ENCODE peak calls at places on chromosomes 7 and 10, in six cellular contexts. E is activated CD8-positive, alpha-beta memory T cell treated with anti-CD3 and anti-CD28 coated beads for 24 hours; V is iris pigment epithelial cell; C is ACHN; F is CD8-positive, alpha-beta T cell; Z is fibroblast of gingiva. G is an unnamed sample.

GRCh38 chr7:100577507-100577906 is 3.8 kb upstream of the SAP25 start:
- DNase-seq in E (no peak), V (no peak), C (no peak), F (no peak), Z (no peak), G (no peak)

GRCh38 chr7:121279822-121280221 is 49.0 kb upstream of the WNT16 start:
- DNase-seq in E (no peak), V (peak; percentile 72), C (no peak), F (no peak), Z (no peak), G (no peak)

GRCh38 chr10:16787361-16787791 is 29.8 kb downstream of the RSU1 start:
- DNase-seq in E (peak; percentile 82), V (no peak), C (no peak), F (peak; percentile 80), Z (no peak), G (peak; percentile 25)

GRCh38 chr10:100287756-100288155 is 1.3 kb upstream of the BLOC1S2 start:
- DNase-seq in E (no peak), V (no peak), C (no peak), F (no peak), Z (no peak), G (no peak)

GRCh38 chr7:137343483-137343841 is at the start of gene PTN:
- DNase-seq in E (no peak), V (peak; percentile 24), C (no peak), F (no peak), Z (peak; percentile 31), G (no peak)

GRCh38 chr10:73113543-73113942 is 3.3 kb downstream of the NUDT13 start:
- DNase-seq in E (no peak), V (peak; percentile 44), C (no peak), F (no peak), Z (peak; percentile 30), G (no peak)

GRCh38 chr10:43524434-43525247 is 49.8 kb downstream of the ZNF239 start:
- DNase-seq in E (no peak), V (no peak), C (no peak), F (no peak), Z (no peak), G (no peak)

GRCh38 chr7:30173058-30173897 is 38.5 kb downstream of the MTURN start:
- DNase-seq in E (no peak), V (peak; percentile 50), C (peak; percentile 22), F (no peak), Z (peak; percentile 99), G (no peak)

GRCh38 chr10:133439517-133440461 is 14.0 kb upstream of the SCART1 start:
- DNase-seq in E (no peak), V (no peak), C (no peak), F (no peak), Z (no peak), G (no peak)

GRCh38 chr7:144709066-144709465 is 126.8 kb downstream of the TPK1 start:
- DNase-seq in E (no peak), V (no peak), C (no peak), F (no peak), Z (no peak), G (no peak)

GRCh38 chr10:114822771-114823463 is 1.3 kb downstream of the FHIP2A start:
- DNase-seq in E (no peak), V (peak; percentile 77), C (peak; percentile 40), F (no peak), Z (peak; percentile 83), G (no peak)

GRCh38 chr10:29011511-29011910 is 277.4 kb upstream of the LYZL1 start:
- DNase-seq in E (no peak), V (no peak), C (no peak), F (no peak), Z (no peak), G (no peak)

G was measured in CD4-positive, alpha-beta T cell.